ENCODE peak calls at places on chromosomes 16 and 17, in five cellular contexts. N is stimulated activated CD8-positive, alpha-beta memory T cell treated with anti-CD3 and anti-CD28 coated beads, Interleukin-7, amount 100 ng/mL, for 1 hour; I is RPMI7951; Z is IMR-90; O is AG10803. H is an unnamed sample.

GRCh38 chr16:88343276-88343791 is 39.4 kb upstream of the ZNF469 start:
- DNase-seq in I (no peak), O (no peak), Z (no peak), N (no peak), H (no peak)

GRCh38 chr17:38568845-38569510 is 36.8 kb downstream of the SRCIN1 start:
- DNase-seq in N (no peak), Z (no peak), O (no peak), I (no peak), H (no peak)

GRCh38 chr17:79388556-79389295 is 222.1 kb downstream of the RBFOX3 start:
- DNase-seq in O (peak; percentile 38), N (no peak), I (peak; percentile 27), Z (peak; percentile 27), H (no peak)

GRCh38 chr17:6789146-6789545 is 13.1 kb downstream of the FBXO39 start:
- DNase-seq in Z (no peak), O (no peak), I (no peak), N (no peak), H (no peak)

GRCh38 chr16:30925646-30926332 is 2.4 kb downstream of the FBXL19 start:
- DNase-seq in O (no peak), Z (no peak), N (no peak), I (no peak), H (no peak)

GRCh38 chr16:66419527-66419926 is 7.6 kb upstream of the BEAN1 start:
- DNase-seq in I (no peak), Z (no peak), O (no peak), N (no peak), H (no peak)

GRCh38 chr17:8966926-8967325 is 1.4 kb upstream of the PIK3R5 start:
- DNase-seq in O (no peak), Z (no peak), N (no peak), I (no peak), H (no peak)

GRCh38 chr17:62892870-62893338 is 73.1 kb upstream of the TANC2 start:
- DNase-seq in O (peak; percentile 79), N (peak; percentile 1), I (peak; percentile 66), Z (peak; percentile 93), H (no peak)

GRCh38 chr17:80892900-80893603 is 98.6 kb upstream of the CHMP6 start:
- DNase-seq in Z (peak; percentile 79), O (peak; percentile 37), I (peak; percentile 99), N (no peak), H (peak; percentile 35)

GRCh38 chr16:56882077-56882476 is 17.1 kb downstream of the SLC12A3 start:
- DNase-seq in Z (no peak), N (no peak), I (no peak), O (no peak), H (no peak)

GRCh38 chr17:57407287-57408063 is 151.2 kb downstream of the MSI2 start:
- DNase-seq in Z (no peak), N (no peak), O (no peak), I (peak; percentile 25), H (no peak)

GRCh38 chr17:65190467-65191095 is 53.4 kb downstream of the RGS9 start:
- DNase-seq in Z (peak; percentile 89), O (peak; percentile 23), N (no peak), I (peak; percentile 46), H (no peak)

GRCh38 chr17:197352-197751 is 15.9 kb upstream of the DOC2B start:
- DNase-seq in O (no peak), Z (no peak), N (no peak), I (no peak), H (no peak)

GRCh38 chr16:79687249-79687768 is 86.8 kb upstream of the MAF start:
- DNase-seq in Z (no peak), I (no peak), N (no peak), O (no peak), H (no peak)

GRCh38 chr17:77833769-77834168 is 124.7 kb upstream of the TNRC6C start:
- DNase-seq in N (no peak), Z (no peak), I (no peak), O (no peak), H (no peak)

GRCh38 chr16:72197556-72197955 is 25.6 kb upstream of the PMFBP1 start:
- DNase-seq in O (no peak), N (no peak), Z (no peak), I (no peak), H (no peak)

GRCh38 chr17:67829331-67829730 is 4.0 kb downstream of the BPTF start:
- DNase-seq in I (no peak), O (no peak), N (no peak), Z (no peak), H (no peak)

GRCh38 chr17:80487511-80487910 is 11.1 kb upstream of the NPTX1 start:
- DNase-seq in N (no peak), Z (no peak), I (no peak), O (no peak), H (no peak)

GRCh38 chr17:46028374-46028773 is 29.3 kb downstream of the STH start:
- DNase-seq in N (no peak), I (no peak), O (no peak), Z (no peak), H (no peak)

GRCh38 chr17:46865100-46865499 is 13.7 kb downstream of the WNT9B start:
- DNase-seq in N (no peak), I (peak; percentile 43), O (peak; percentile 86), Z (peak; percentile 38), H (no peak)

GRCh38 chr17:49508061-49508865 is 13.2 kb downstream of the NGFR start:
- DNase-seq in N (no peak), Z (no peak), O (peak; percentile 58), I (peak; percentile 55), H (no peak)

GRCh38 chr17:65455972-65456343 is 105.5 kb downstream of the AXIN2 start:
- DNase-seq in O (peak; percentile 17), N (no peak), I (no peak), Z (peak; percentile 1), H (no peak)

GRCh38 chr16:78005881-78006280 is 16.5 kb upstream of the CLEC3A start:
- DNase-seq in Z (no peak), N (no peak), I (peak; percentile 21), O (no peak), H (no peak)

GRCh38 chr16:28845173-28846079 is 722 bp downstream of the TUFM start:
- DNase-seq in N (no peak), O (no peak), Z (peak; percentile 12), I (peak; percentile 32), H (no peak)

GRCh38 chr17:75785016-75785769 is 587 bp downstream of the UNK start:
- DNase-seq in O (peak; percentile 91), N (peak; percentile 80), Z (peak; percentile 86), I (peak; percentile 85), H (peak; percentile 86)

GRCh38 chr17:49904904-49905303 is 57.0 kb upstream of the TAC4 start:
- DNase-seq in I (no peak), O (no peak), Z (no peak), N (no peak), H (no peak)